ENCODE peak calls at places on chromosomes 13 and 19, in ten cellular contexts. Y, J, B, I, Q, U, A, V, Z and X are unnamed samples.

GRCh38 chr19:6489278-6490061 is 7.9 kb upstream of the DENND1C start:
- DNase-seq in B (no peak), J (no peak), Z (peak), Y (no peak), U (no peak), Q (peak), A (no peak), V (no peak), I (no peak), X (no peak)

GRCh38 chr19:2702170-2703076 is at the start of gene GNG7:
- DNase-seq in V (peak), Y (peak), A (peak), I (peak), B (peak), Z (peak), J (peak), U (peak), Q (peak), X (peak)

GRCh38 chr19:43467730-43468129 is 2.3 kb upstream of the LYPD3 start:
- DNase-seq in J (no peak), V (peak), I (no peak), Z (no peak), B (no peak), U (peak), Q (no peak), A (no peak), Y (peak), X (peak)

GRCh38 chr13:45527699-45528462 is 63.1 kb downstream of the COG3 start:
- DNase-seq in Y (peak), B (no peak), U (no peak), J (no peak), V (peak), Z (no peak), Q (no peak), A (no peak), I (peak), X (no peak)

GRCh38 chr19:45097776-45098520 is 5.0 kb downstream of the PPP1R37 start:
- DNase-seq in A (peak), U (peak), V (peak), Q (no peak), Y (peak), Z (no peak), J (peak), B (peak), I (no peak), X (peak)

GRCh38 chr19:10603084-10603872 is 16.2 kb upstream of the AP1M2 start:
- DNase-seq in A (peak), B (peak), U (peak), I (no peak), J (peak), Z (peak), Q (no peak), V (no peak), Y (no peak), X (no peak)

GRCh38 chr19:39223703-39224279 is 19.7 kb upstream of the SYCN start:
- DNase-seq in Q (no peak), B (no peak), J (no peak), I (peak), V (peak), U (peak), A (no peak), Y (peak), Z (no peak), X (peak)

GRCh38 chr13:46126552-46127171 is 21.8 kb upstream of the CPB2 start:
- DNase-seq in B (peak), Y (peak), J (peak), A (peak), V (peak), U (peak), I (no peak), Z (peak), Q (peak), X (peak)

GRCh38 chr19:50792246-50792851 is 2.1 kb downstream of the ACP4 start:
- DNase-seq in Y (peak), A (no peak), J (no peak), Z (no peak), Q (no peak), I (no peak), V (no peak), B (no peak), U (no peak), X (no peak)

GRCh38 chr19:12913011-12913561 is 6.0 kb downstream of the SYCE2 start:
- DNase-seq in V (peak), Z (no peak), Q (no peak), B (peak), I (peak), U (peak), J (peak), A (peak), Y (peak), X (peak)
- H3K4me3 ChIP-seq in V (no peak), Z (no peak), Q (no peak), B (peak), I (no peak), U (no peak), J (peak), A (peak), Y (peak), X (no peak)

GRCh38 chr13:62119739-62120700 is 704.4 kb upstream of the PCDH20 start:
- DNase-seq in A (no peak), J (no peak), I (no peak), Q (no peak), Y (peak), U (peak), B (no peak), Z (peak), V (peak), X (peak)
- TF ChIP-seq CTCF in A (peak), J (peak), I (peak), Q (no peak), Y (peak), U (peak), B (peak), Z (peak), V (peak), X (peak)

DNA sequence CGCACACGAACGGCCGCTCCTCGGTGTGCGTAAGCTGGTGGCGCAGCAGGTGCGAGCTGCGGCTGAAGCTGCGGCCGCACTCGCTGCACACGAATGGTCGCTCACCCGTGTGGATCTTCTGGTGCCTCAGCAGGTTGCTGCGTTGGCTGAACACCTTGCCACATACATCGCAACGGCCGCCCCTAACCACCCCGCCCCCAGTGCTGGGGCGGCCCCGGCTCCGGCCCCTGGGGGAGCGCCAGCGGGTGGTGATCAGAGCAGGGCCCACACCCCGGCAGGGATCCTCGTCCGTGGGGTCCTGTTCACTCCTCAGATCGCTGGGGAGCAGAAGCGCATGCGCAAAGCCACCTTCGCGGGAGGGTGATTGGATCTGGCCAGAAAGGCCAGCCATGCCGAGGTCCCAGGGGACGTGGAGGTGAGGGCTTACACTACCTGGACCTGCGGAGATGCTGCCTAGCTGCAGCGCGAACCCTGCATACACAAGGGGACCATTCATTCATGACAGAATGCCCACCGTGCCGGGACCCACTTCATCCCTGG is 4.7 kb upstream of the UBE2M start:
- DNase-seq in I (no peak), Y (no peak), V (no peak), Q (no peak), Z (peak), J (no peak), A (peak), B (no peak), U (peak), X (no peak)
- H3K4me3 ChIP-seq in I (peak), Y (peak), V (peak), Q (peak), Z (no peak), J (peak), A (peak), B (peak), U (peak), X (no peak)

GRCh38 chr13:71813187-71813586 is 53.8 kb downstream of the DACH1 start:
- DNase-seq in A (no peak), Y (no peak), J (no peak), Z (no peak), U (no peak), Q (no peak), I (no peak), V (no peak), B (no peak), X (no peak)
- TF ChIP-seq CTCF in A (no peak), Y (no peak), J (no peak), Z (no peak), U (no peak), Q (no peak), I (no peak), V (no peak), B (no peak), X (no peak)

DNA sequence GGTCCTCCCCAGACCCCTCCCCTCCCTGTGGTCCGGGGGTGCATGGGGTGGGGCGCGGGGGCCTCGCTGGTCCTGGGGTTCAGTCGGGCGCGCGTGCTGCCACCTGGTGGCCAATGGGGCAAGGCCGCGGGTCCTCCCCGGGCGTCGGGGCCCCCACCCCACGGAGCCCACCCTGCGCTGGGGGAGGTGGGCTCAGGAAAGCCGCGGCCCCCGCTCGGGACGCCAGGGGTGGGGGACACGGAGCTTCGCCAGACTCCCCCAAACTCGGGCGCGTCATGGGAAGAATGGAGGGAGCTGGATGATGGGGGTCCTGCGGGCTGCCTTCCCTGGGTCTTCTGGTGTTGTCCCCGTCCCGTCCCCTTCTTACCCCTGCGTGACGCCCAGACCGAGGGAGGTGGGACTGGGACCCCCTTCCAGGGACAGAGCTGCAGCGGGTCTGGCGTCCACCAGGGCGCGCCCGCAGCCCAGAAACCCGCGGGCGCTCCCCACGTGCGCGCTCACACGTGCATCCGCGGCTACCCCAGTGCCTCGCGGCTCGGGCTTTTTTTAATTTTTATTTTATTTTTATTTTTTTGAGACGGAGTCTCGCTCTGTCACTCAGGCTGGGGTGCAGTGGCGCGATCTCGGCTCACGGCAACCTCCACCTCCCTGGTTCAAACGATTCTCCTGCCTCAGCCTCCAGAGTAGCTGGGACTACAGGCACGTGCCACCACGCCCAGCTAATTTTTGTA is 19.8 kb upstream of the TCF3 start:
- DNase-seq in U (peak), Q (no peak), Y (peak), Z (peak), B (no peak), J (no peak), I (no peak), A (no peak), V (peak), X (no peak)
- H3K4me3 ChIP-seq in U (peak), Q (peak), Y (peak), Z (peak), B (peak), J (no peak), I (no peak), A (no peak), V (peak), X (no peak)